ENCODE peak calls at places on chromosomes 16 and 17, in four cellular contexts. W is breast epithelium, S is stomach, D is K562. Y is an unnamed sample.

GRCh38 chr16:31456988-31457360 is 2.3 kb upstream of the ARMC5 start:
- DNase-seq in W (no peak), D (no peak), S (no peak), Y (no peak)

GRCh38 chr16:81551141-81551808 is 106.7 kb downstream of the CMIP start:
- DNase-seq in D (peak), W (no peak), S (no peak), Y (no peak)

GRCh38 chr17:78412403-78412802 is 34.0 kb downstream of the PGS1 start:
- DNase-seq in S (no peak), D (peak), W (no peak), Y (no peak)

GRCh38 chr16:76059186-76059585 is 218.0 kb upstream of the CNTNAP4 start:
- DNase-seq in W (no peak), D (no peak), S (no peak), Y (no peak)

GRCh38 chr17:46144246-46144645 is 49.0 kb downstream of the KANSL1 start:
- DNase-seq in D (no peak), S (no peak), W (no peak), Y (no peak)

GRCh38 chr16:65828296-65828695 is 538.2 kb upstream of the CDH5 start:
- DNase-seq in W (no peak), S (no peak), D (no peak), Y (no peak)

GRCh38 chr17:7801582-7801981 is 32.4 kb upstream of the KDM6B start:
- DNase-seq in D (no peak), W (no peak), S (no peak), Y (no peak)

GRCh38 chr16:69563605-69564580 is 1.9 kb upstream of the NFAT5 start:
- DNase-seq in W (no peak), D (peak), S (no peak), Y (peak)

GRCh38 chr16:66590322-66590721 is 11.1 kb downstream of the CMTM2 start:
- DNase-seq in D (no peak), S (no peak), W (no peak), Y (no peak)

GRCh38 chr17:82960419-82961271 is 118.8 kb upstream of the METRNL start:
- DNase-seq in W (no peak), D (no peak), S (peak), Y (no peak)

GRCh38 chr17:6066183-6066948 is 3.8 kb upstream of the WSCD1 start:
- DNase-seq in S (no peak), W (no peak), D (peak), Y (no peak)

GRCh38 chr16:27289669-27290068 is 21.1 kb upstream of the NSMCE1 start:
- DNase-seq in D (no peak), S (no peak), W (no peak), Y (no peak)

GRCh38 chr17:42342242-42343008 is 45.8 kb downstream of the STAT3 start:
- DNase-seq in S (no peak), W (no peak), D (no peak), Y (no peak)

GRCh38 chr16:89537549-89537925 is 22.9 kb upstream of the RPL13 start:
- DNase-seq in S (no peak), D (no peak), W (no peak), Y (no peak)

GRCh38 chr16:55389426-55390073 is 65.5 kb downstream of the IRX6 start:
- DNase-seq in W (peak), D (no peak), S (no peak), Y (no peak)

GRCh38 chr17:69448431-69449102 is 34.1 kb downstream of the MAP2K6 start:
- DNase-seq in S (no peak), D (no peak), W (peak), Y (no peak)

GRCh38 chr16:64417711-64418227 is 704.1 kb downstream of the CDH11 start:
- DNase-seq in D (no peak), S (no peak), W (no peak), Y (no peak)

GRCh38 chr17:47884427-47884740 is 11.7 kb upstream of the SP2 start:
- DNase-seq in S (no peak), W (peak), D (no peak), Y (no peak)

GRCh38 chr16:69691980-69692911 is 34.1 kb downstream of the NQO1 start:
- DNase-seq in D (no peak), W (no peak), S (no peak), Y (no peak)

GRCh38 chr17:56815711-56816110 is 18.0 kb downstream of the C17orf67 start:
- DNase-seq in W (no peak), S (no peak), D (no peak), Y (no peak)

GRCh38 chr16:55370762-55371482 is 46.9 kb downstream of the IRX6 start:
- DNase-seq in W (peak), S (peak), D (peak), Y (no peak)

GRCh38 chr16:50457979-50458461 is 89.2 kb upstream of the BRD7 start:
- DNase-seq in S (no peak), W (no peak), D (no peak), Y (no peak)

GRCh38 chr17:67293251-67294203 is 48.5 kb upstream of the HELZ start:
- DNase-seq in D (peak), S (peak), W (no peak), Y (peak)

GRCh38 chr17:71975998-71976649 is 144.7 kb upstream of the SOX9 start:
- DNase-seq in S (peak), D (no peak), W (peak), Y (no peak)

GRCh38 chr17:81037783-81038733 is 3.1 kb downstream of the BAIAP2 start:
- DNase-seq in S (peak), D (no peak), W (no peak), Y (no peak)

GRCh38 chr17:56977673-56978395 is at the start of gene SCPEP1:
- DNase-seq in W (peak), D (peak), S (peak), Y (peak)

GRCh38 chr16:29989111-29989858 is 6.1 kb downstream of the HIRIP3 start:
- DNase-seq in W (no peak), D (no peak), S (no peak), Y (no peak)

GRCh38 chr16:29987371-29988085 is 7.9 kb downstream of the HIRIP3 start:
- DNase-seq in D (no peak), W (no peak), S (no peak), Y (no peak)

GRCh38 chr16:29986931-29987330 is 8.5 kb downstream of the HIRIP3 start:
- DNase-seq in D (no peak), W (no peak), S (no peak), Y (no peak)

GRCh38 chr16:29990033-29990432 is 5.4 kb downstream of the HIRIP3 start:
- DNase-seq in D (no peak), S (no peak), W (no peak), Y (no peak)

GRCh38 chr16:29988346-29989075 is 6.9 kb downstream of the HIRIP3 start:
- DNase-seq in S (no peak), D (no peak), W (no peak), Y (no peak)
- TF ChIP-seq POLR2AphosphoS5 in S (no peak), D (no peak), W (no peak), Y (no peak)

GRCh38 chr16:3727806-3728381 is 10.6 kb upstream of the TRAP1 start:
- DNase-seq in S (no peak), D (no peak), W (no peak), Y (no peak)
- TF ChIP-seq POLR2AphosphoS5 in S (no peak), D (no peak), W (no peak), Y (no peak)

GRCh38 chr17:16294560-16294959 is 58.7 kb downstream of the CENPV start:
- DNase-seq in D (no peak), W (no peak), S (no peak), Y (no peak)

GRCh38 chr17:16297367-16298139 is 55.7 kb downstream of the CENPV start:
- DNase-seq in D (peak), S (no peak), W (no peak), Y (no peak)

GRCh38 chr17:16288860-16289571 is 64.3 kb downstream of the CENPV start:
- DNase-seq in D (no peak), W (no peak), S (no peak), Y (no peak)

GRCh38 chr17:16298140-16298662 is 55.1 kb downstream of the CENPV start:
- DNase-seq in W (no peak), S (no peak), D (peak), Y (no peak)

GRCh38 chr17:16293918-16294317 is 59.4 kb downstream of the CENPV start:
- DNase-seq in D (no peak), S (no peak), W (no peak), Y (no peak)
- TF ChIP-seq POLR2AphosphoS5 in D (no peak), S (no peak), W (no peak), Y (no peak)

DNA sequence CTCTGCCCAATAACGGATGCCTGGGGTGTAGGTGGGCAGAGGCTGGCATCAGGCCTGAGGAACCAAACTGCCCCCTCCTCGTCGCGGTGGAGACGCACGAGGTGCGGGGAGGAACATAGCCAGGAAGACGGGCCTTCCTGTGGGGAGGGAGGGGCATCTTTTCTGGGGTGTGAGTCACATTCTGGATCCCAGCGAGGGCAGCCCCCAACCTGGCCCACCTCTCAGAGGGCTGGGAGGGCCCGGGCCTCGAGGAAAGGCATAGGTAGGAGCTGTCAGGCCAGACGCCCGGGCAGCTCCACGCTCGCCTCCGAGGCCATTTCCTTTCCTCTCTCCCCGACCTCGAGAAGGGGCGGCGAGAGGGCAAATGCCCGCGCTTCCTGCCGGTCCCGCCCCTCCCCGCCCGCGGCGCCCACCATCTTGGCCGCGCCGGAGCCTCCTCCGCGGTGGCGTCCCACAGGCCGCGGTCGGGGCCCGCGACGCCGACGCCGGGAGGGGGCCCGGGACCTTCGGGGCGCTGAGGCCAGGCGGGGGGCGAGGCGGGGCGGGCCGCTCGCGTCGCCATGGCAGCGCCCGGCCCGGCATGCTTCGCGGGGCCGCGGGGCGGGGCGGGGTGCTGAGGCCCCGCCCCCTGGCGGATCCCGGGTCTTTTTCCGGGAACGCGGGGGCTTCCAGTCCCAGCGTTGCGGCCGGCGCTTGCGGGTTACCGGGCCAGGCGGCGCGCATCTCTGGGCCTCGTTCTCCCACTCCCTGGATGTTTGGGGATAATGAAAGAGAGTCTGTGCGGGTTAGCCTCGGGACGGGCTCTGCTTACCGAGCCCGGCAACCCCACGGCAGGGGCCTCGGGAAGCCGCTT is 13.2 kb downstream of the RAI1 start:
- DNase-seq in D (peak), W (peak), S (peak), Y (peak)
- TF ChIP-seq POLR2AphosphoS5 in D (peak), W (peak), S (peak), Y (peak)

GRCh38 chr16:30067584-30067916 is 2.0 kb downstream of the ALDOA start:
- DNase-seq in S (no peak), W (no peak), D (peak), Y (no peak)

GRCh38 chr16:30070490-30070889 is 4.9 kb downstream of the ALDOA start:
- DNase-seq in S (no peak), D (no peak), W (no peak), Y (no peak)

GRCh38 chr16:30068333-30068732 is 2.8 kb downstream of the ALDOA start:
- DNase-seq in S (no peak), W (no peak), D (no peak), Y (no peak)

GRCh38 chr16:30069575-30070462 is 4.3 kb downstream of the ALDOA start:
- DNase-seq in W (no peak), S (no peak), D (peak), Y (no peak)

GRCh38 chr16:30068750-30069574 is 3.4 kb downstream of the ALDOA start:
- DNase-seq in D (peak), S (no peak), W (no peak), Y (no peak)
- TF ChIP-seq POLR2AphosphoS5 in D (peak), S (no peak), W (no peak), Y (no peak)

DNA sequence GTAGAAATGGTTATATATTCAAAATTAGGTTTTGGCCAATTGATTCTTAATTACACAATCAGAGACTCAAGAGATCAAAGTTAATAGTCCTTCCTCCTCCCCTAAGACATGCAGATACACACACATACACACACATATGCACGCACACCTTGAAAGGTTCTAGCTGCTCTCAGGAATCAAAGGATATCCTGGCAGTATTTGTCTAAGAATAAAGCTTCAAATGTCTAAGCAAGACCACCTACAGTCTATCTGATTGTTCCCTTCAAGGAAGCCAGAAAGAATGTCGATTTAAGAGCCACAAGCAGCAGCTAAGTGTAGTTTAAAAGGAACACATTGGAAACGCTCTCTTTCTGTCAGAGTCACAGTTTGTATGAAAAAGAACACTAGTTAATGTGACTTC is 79.2 kb downstream of the CDH8 start:
- DNase-seq in S (no peak), D (no peak), W (no peak), Y (no peak)
- TF ChIP-seq POLR2AphosphoS5 in S (no peak), D (no peak), W (no peak), Y (no peak)

GRCh38 chr16:2520784-2521577 is 810 bp downstream of the AMDHD2 start:
- DNase-seq in W (no peak), D (peak), S (peak), Y (peak)
- TF ChIP-seq POLR2AphosphoS5 in W (no peak), D (peak), S (no peak), Y (no peak)

GRCh38 chr16:86306046-86306644 is 204.2 kb upstream of the FOXF1 start:
- DNase-seq in W (no peak), D (no peak), S (no peak), Y (no peak)
- TF ChIP-seq POLR2AphosphoS5 in W (no peak), D (no peak), S (peak), Y (no peak)